ENCODE peak calls at places on chromosomes 4 and X, in eight cellular contexts. L is neuronal stem cell, I is neural progenitor cell, K is IMR-90, N is NT2/D1, X is heart right ventricle, M is uterus, H is tibial nerve. A is an unnamed sample.

GRCh38 chr4:179097741-179098140 is 1655.5 kb upstream of the AGA start:
- DNase-seq in L (peak; percentile 66), I (peak; percentile 74), K (peak; percentile 37), N (peak; percentile 30), X (no peak), M (no peak), H (no peak), A (no peak)

GRCh38 chrX:20267924-20268701 is 1.4 kb upstream of the RPS6KA3 start:
- DNase-seq in L (no peak), I (peak; percentile 61), K (no peak), N (no peak), X (peak; percentile 58), M (peak; percentile 60), H (peak; percentile 20), A (peak; percentile 18)

GRCh38 chrX:130125090-130125489 is 14.8 kb upstream of the ELF4 start:
- DNase-seq in L (no peak), I (no peak), K (no peak), N (no peak), X (peak; percentile 46), M (peak; percentile 60), H (peak; percentile 28), A (no peak)

GRCh38 chr4:6372649-6373525 is 99.5 kb downstream of the PPP2R2C start:
- DNase-seq in L (peak; percentile 17), I (peak; percentile 73), K (peak; percentile 28), N (no peak), X (no peak), M (no peak), H (no peak), A (peak; percentile 18)

GRCh38 chr4:177005801-177006230 is 213.1 kb upstream of the VEGFC start:
- DNase-seq in L (no peak), I (no peak), K (peak; percentile 84), N (no peak), X (no peak), M (no peak), H (no peak), A (no peak)

GRCh38 chr4:150242820-150243458 is 164.7 kb downstream of the DCLK2 start:
- DNase-seq in L (peak; percentile 37), I (peak; percentile 69), K (peak; percentile 60), N (peak; percentile 28), X (no peak), M (no peak), H (no peak), A (no peak)

GRCh38 chrX:40096395-40097091 is 1.2 kb downstream of the BCOR start:
- DNase-seq in L (no peak), I (peak; percentile 61), K (peak; percentile 45), N (no peak), X (peak; percentile 60), M (peak; percentile 58), H (no peak), A (peak; percentile 29)

GRCh38 chrX:30212172-30212571 is 3.2 kb upstream of the MAGEB2 start:
- DNase-seq in L (no peak), I (no peak), K (no peak), N (no peak), X (no peak), M (no peak), H (no peak), A (no peak)

GRCh38 chr4:173490817-173491518 is 39.1 kb downstream of the HAND2 start:
- DNase-seq in L (no peak), I (no peak), K (peak; percentile 67), N (no peak), X (no peak), M (no peak), H (no peak), A (no peak)

GRCh38 chr4:118752551-118752950 is 67.4 kb downstream of the METTL14 start:
- DNase-seq in L (no peak), I (no peak), K (no peak), N (no peak), X (no peak), M (no peak), H (no peak), A (no peak)

GRCh38 chr4:149884046-149884445 is 68.4 kb upstream of the IQCM start:
- DNase-seq in L (no peak), I (no peak), K (no peak), N (no peak), X (peak; percentile 21), M (no peak), H (no peak), A (no peak)

GRCh38 chrX:120664081-120664480 is 34.2 kb upstream of the C1GALT1C1 start:
- DNase-seq in L (no peak), I (no peak), K (peak; percentile 13), N (no peak), X (no peak), M (no peak), H (no peak), A (no peak)

GRCh38 chrX:65697915-65698796 is 30.7 kb downstream of the MSN start:
- DNase-seq in L (no peak), I (no peak), K (no peak), N (no peak), X (peak; percentile 35), M (no peak), H (peak; percentile 14), A (no peak)

GRCh38 chr4:159177265-159178146 is 74.6 kb downstream of the RAPGEF2 start:
- DNase-seq in L (no peak), I (no peak), K (no peak), N (no peak), X (no peak), M (no peak), H (no peak), A (peak; percentile 17)

GRCh38 chr4:159179310-159179958 is 76.6 kb downstream of the RAPGEF2 start:
- DNase-seq in L (no peak), I (no peak), K (no peak), N (no peak), X (no peak), M (no peak), H (no peak), A (no peak)

GRCh38 chr4:159175165-159175988 is 72.5 kb downstream of the RAPGEF2 start:
- DNase-seq in L (peak; percentile 72), I (peak; percentile 88), K (peak; percentile 94), N (peak; percentile 71), X (peak; percentile 35), M (peak; percentile 66), H (no peak), A (peak; percentile 50)

GRCh38 chr4:159175989-159176375 is 73.1 kb downstream of the RAPGEF2 start:
- DNase-seq in L (no peak), I (no peak), K (no peak), N (no peak), X (no peak), M (no peak), H (no peak), A (no peak)

DNA sequence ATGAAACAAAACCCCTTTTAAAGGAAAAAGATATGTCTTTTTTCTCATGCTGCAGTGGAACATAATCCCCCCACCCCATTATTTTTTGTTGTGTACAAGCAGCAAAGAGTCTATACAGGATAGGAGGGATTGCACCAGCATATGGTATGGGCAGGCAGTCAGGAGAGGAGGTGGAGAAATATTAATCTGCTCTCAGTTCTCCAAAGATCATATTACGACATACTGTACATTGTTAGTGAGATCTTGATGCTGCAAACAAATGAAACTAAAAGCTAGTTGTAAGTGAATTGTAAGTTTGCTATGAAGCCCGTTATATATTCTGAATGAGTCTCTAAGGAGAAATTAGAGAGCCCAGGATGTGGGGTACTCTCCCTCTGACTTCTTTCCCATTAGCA is 75.3 kb downstream of the RAPGEF2 start:
- DNase-seq in L (no peak), I (no peak), K (peak; percentile 44), N (no peak), X (no peak), M (no peak), H (no peak), A (no peak)
- H3K4me1 ChIP-seq in L (peaks cover 9% of the 10 kb centered on the region), I (peaks cover 23% of the 10 kb centered on the region), K (peaks cover 15% of the 10 kb centered on the region), N (no peaks in the 10 kb centered on the region), X (peaks cover 94% of the 10 kb centered on the region), M (no peaks in the 10 kb centered on the region), H (peaks cover 77% of the 10 kb centered on the region), A (peaks cover 54% of the 10 kb centered on the region)

GRCh38 chrX:78652971-78653822 is 5.9 kb downstream of the RTL3 start:
- DNase-seq in L (no peak), I (no peak), K (peak; percentile 85), N (no peak), X (no peak), M (no peak), H (no peak), A (no peak)

GRCh38 chrX:78655642-78656041 is 3.5 kb downstream of the RTL3 start:
- DNase-seq in L (no peak), I (no peak), K (no peak), N (no peak), X (no peak), M (no peak), H (no peak), A (no peak)

DNA sequence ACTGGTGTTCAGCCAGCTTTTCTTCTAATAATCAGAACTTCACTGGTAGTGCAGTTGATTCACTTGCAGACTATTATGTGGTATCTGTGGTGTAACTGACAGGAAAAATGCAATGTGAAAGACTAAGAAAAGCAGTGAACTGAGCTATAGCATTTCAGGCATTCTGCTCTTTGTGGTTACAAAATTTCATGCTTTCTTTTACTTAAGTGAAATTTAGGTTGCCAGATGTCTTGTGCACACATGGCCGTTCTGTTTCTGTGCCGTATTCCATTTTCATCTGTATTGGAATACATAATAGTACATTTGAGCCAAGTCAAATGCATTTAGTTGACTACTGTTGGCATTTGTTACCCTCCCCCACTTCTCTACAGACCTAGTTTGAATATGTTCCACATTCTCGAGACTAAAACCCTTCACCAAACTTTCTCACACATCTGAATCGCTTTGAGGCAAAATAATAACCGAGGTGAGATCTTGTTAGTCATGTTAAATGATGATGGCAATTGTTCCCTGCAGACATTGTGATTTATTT is 8.2 kb downstream of the RTL3 start:
- DNase-seq in L (no peak), I (no peak), K (peak; percentile 73), N (no peak), X (no peak), M (no peak), H (no peak), A (no peak)
- H3K4me3 ChIP-seq in L (no peak overlapping the region), I (no peak overlapping the region), K (no peak overlapping the region), N (no peak overlapping the region), X (no peak overlapping the region), M (no peak overlapping the region), H (no peak overlapping the region), A (no peak overlapping the region)

GRCh38 chr4:70979445-70980008 is 13.9 kb upstream of the DCK start:
- DNase-seq in L (no peak), I (no peak), K (no peak), N (no peak), X (no peak), M (no peak), H (no peak), A (no peak)

GRCh38 chr4:70980196-70980595 is 13.3 kb upstream of the DCK start:
- DNase-seq in L (no peak), I (no peak), K (no peak), N (no peak), X (no peak), M (no peak), H (no peak), A (no peak)

DNA sequence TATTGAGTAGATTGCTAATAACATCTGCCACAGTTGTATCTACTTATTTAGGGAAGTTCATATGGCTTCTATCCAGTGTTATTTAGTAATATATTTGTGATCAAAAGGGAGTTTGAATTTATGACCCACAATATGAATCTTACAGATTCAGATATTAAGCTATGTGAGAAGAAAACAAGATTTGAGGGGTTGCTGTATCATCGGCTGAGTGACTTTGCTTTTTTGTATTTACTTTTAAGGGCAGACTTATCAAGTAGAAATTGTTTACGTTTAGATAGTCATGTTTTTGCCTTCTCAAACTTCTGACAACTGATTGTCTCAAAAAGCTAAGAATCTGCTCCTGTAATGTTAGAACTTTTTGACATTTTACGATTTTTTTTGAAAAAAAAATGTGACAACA is 17.2 kb upstream of the DCK start:
- DNase-seq in L (no peak), I (no peak), K (no peak), N (no peak), X (no peak), M (no peak), H (no peak), A (no peak)
- H3K4me1 ChIP-seq in L (no peaks in the 10 kb centered on the region), I (no peaks in the 10 kb centered on the region), K (no peaks in the 10 kb centered on the region), N (no peaks in the 10 kb centered on the region), X (no peaks in the 10 kb centered on the region), M (no peaks in the 10 kb centered on the region), H (no peaks in the 10 kb centered on the region), A (no peaks in the 10 kb centered on the region)

GRCh38 chr4:37434469-37434868 is 189.9 kb downstream of the NWD2 start:
- DNase-seq in L (no peak), I (peak; percentile 21), K (peak; percentile 10), N (no peak), X (no peak), M (no peak), H (no peak), A (no peak)
- H3K4me3 ChIP-seq in L (no peak overlapping the region), I (no peak overlapping the region), K (no peak overlapping the region), N (no peak overlapping the region), X (no peak overlapping the region), M (no peak overlapping the region), H (no peak overlapping the region), A (no peak overlapping the region)

A was measured in gastrocnemius medialis.